ENCODE peak calls at places on chromosomes 11 and 22, in ten cellular contexts. One of them, this sample, is unnamed.

GRCh38 chr11:33779849-33780528 is 5.7 kb upstream of the FBXO3 start:
- DNase-seq in T-helper 1 cell: no peak
- DNase-seq in Daoy: peak; percentile 56
- DNase-seq in cardiac septum: no peak
- DNase-seq in naive thymus-derived CD8-positive, alpha-beta T cell: no peak
- DNase-seq in cortex of kidney: no peak
- DNase-seq in NCI-H1092 treated with DMSO at 0.1 percent for 48 hours: no peak
- DNase-seq in IMR-90: peak; percentile 83
- DNase-seq in stimulated activated naive CD8-positive, alpha-beta T cell treated with anti-CD3 and anti-CD28 coated beads, Interleukin-15, amount 100 ng/mL, for 72 hours: no peak
- DNase-seq in NCI-H2227 treated with DMSO at 0.1 percent for 48 hours: no peak
- DNase-seq in this sample: no peak

GRCh38 chr22:42893366-42894150 is 36.5 kb upstream of the ARFGAP3 start:
- DNase-seq in NCI-H2227 treated with DMSO at 0.1 percent for 48 hours: no peak
- DNase-seq in NCI-H1092 treated with DMSO at 0.1 percent for 48 hours: no peak
- DNase-seq in IMR-90: no peak
- DNase-seq in cortex of kidney: no peak
- DNase-seq in cardiac septum: no peak
- DNase-seq in naive thymus-derived CD8-positive, alpha-beta T cell: no peak
- DNase-seq in stimulated activated naive CD8-positive, alpha-beta T cell treated with anti-CD3 and anti-CD28 coated beads, Interleukin-15, amount 100 ng/mL, for 72 hours: no peak
- DNase-seq in Daoy: no peak
- DNase-seq in T-helper 1 cell: no peak
- DNase-seq in this sample: no peak

GRCh38 chr11:114159320-114159719 is 99.8 kb downstream of the ZBTB16 start:
- DNase-seq in cortex of kidney: no peak
- DNase-seq in stimulated activated naive CD8-positive, alpha-beta T cell treated with anti-CD3 and anti-CD28 coated beads, Interleukin-15, amount 100 ng/mL, for 72 hours: no peak
- DNase-seq in T-helper 1 cell: no peak
- DNase-seq in cardiac septum: no peak
- DNase-seq in Daoy: no peak
- DNase-seq in naive thymus-derived CD8-positive, alpha-beta T cell: no peak
- DNase-seq in NCI-H1092 treated with DMSO at 0.1 percent for 48 hours: no peak
- DNase-seq in NCI-H2227 treated with DMSO at 0.1 percent for 48 hours: no peak
- DNase-seq in IMR-90: no peak
- DNase-seq in this sample: no peak

GRCh38 chr22:23183107-23183698 is 2.9 kb downstream of the BCR start:
- DNase-seq in stimulated activated naive CD8-positive, alpha-beta T cell treated with anti-CD3 and anti-CD28 coated beads, Interleukin-15, amount 100 ng/mL, for 72 hours: no peak
- DNase-seq in NCI-H1092 treated with DMSO at 0.1 percent for 48 hours: peak; percentile 62
- DNase-seq in Daoy: peak; percentile 49
- DNase-seq in naive thymus-derived CD8-positive, alpha-beta T cell: no peak
- DNase-seq in T-helper 1 cell: no peak
- DNase-seq in NCI-H2227 treated with DMSO at 0.1 percent for 48 hours: peak; percentile 35
- DNase-seq in cardiac septum: no peak
- DNase-seq in cortex of kidney: no peak
- DNase-seq in IMR-90: peak; percentile 66
- DNase-seq in this sample: no peak

GRCh38 chr11:36088234-36088975 is 144.5 kb downstream of the LDLRAD3 start:
- DNase-seq in T-helper 1 cell: no peak
- DNase-seq in stimulated activated naive CD8-positive, alpha-beta T cell treated with anti-CD3 and anti-CD28 coated beads, Interleukin-15, amount 100 ng/mL, for 72 hours: no peak
- DNase-seq in naive thymus-derived CD8-positive, alpha-beta T cell: no peak
- DNase-seq in cardiac septum: no peak
- DNase-seq in NCI-H1092 treated with DMSO at 0.1 percent for 48 hours: no peak
- DNase-seq in Daoy: no peak
- DNase-seq in cortex of kidney: no peak
- DNase-seq in IMR-90: peak; percentile 44
- DNase-seq in NCI-H2227 treated with DMSO at 0.1 percent for 48 hours: no peak
- DNase-seq in this sample: no peak

GRCh38 chr11:116244889-116245288 is 527.9 kb downstream of the BUD13 start:
- DNase-seq in Daoy: no peak
- DNase-seq in IMR-90: no peak
- DNase-seq in NCI-H1092 treated with DMSO at 0.1 percent for 48 hours: no peak
- DNase-seq in naive thymus-derived CD8-positive, alpha-beta T cell: no peak
- DNase-seq in stimulated activated naive CD8-positive, alpha-beta T cell treated with anti-CD3 and anti-CD28 coated beads, Interleukin-15, amount 100 ng/mL, for 72 hours: no peak
- DNase-seq in cortex of kidney: no peak
- DNase-seq in T-helper 1 cell: no peak
- DNase-seq in NCI-H2227 treated with DMSO at 0.1 percent for 48 hours: no peak
- DNase-seq in cardiac septum: no peak
- DNase-seq in this sample: no peak

GRCh38 chr11:125886997-125887372 is 483 bp upstream of the HYLS1 start:
- DNase-seq in cardiac septum: no peak
- DNase-seq in stimulated activated naive CD8-positive, alpha-beta T cell treated with anti-CD3 and anti-CD28 coated beads, Interleukin-15, amount 100 ng/mL, for 72 hours: no peak
- DNase-seq in Daoy: no peak
- DNase-seq in IMR-90: no peak
- DNase-seq in cortex of kidney: no peak
- DNase-seq in NCI-H1092 treated with DMSO at 0.1 percent for 48 hours: no peak
- DNase-seq in NCI-H2227 treated with DMSO at 0.1 percent for 48 hours: no peak
- DNase-seq in T-helper 1 cell: peak; percentile 27
- DNase-seq in naive thymus-derived CD8-positive, alpha-beta T cell: peak; percentile 26
- DNase-seq in this sample: peak; percentile 18

GRCh38 chr22:39169797-39170466 is 17.5 kb upstream of the CBX7 start:
- DNase-seq in stimulated activated naive CD8-positive, alpha-beta T cell treated with anti-CD3 and anti-CD28 coated beads, Interleukin-15, amount 100 ng/mL, for 72 hours: no peak
- DNase-seq in cortex of kidney: no peak
- DNase-seq in NCI-H2227 treated with DMSO at 0.1 percent for 48 hours: no peak
- DNase-seq in Daoy: no peak
- DNase-seq in cardiac septum: no peak
- DNase-seq in IMR-90: no peak
- DNase-seq in NCI-H1092 treated with DMSO at 0.1 percent for 48 hours: no peak
- DNase-seq in T-helper 1 cell: no peak
- DNase-seq in naive thymus-derived CD8-positive, alpha-beta T cell: no peak
- DNase-seq in this sample: no peak

GRCh38 chr11:14275081-14275480 is 83.9 kb downstream of the RRAS2 start:
- DNase-seq in Daoy: no peak
- DNase-seq in T-helper 1 cell: no peak
- DNase-seq in stimulated activated naive CD8-positive, alpha-beta T cell treated with anti-CD3 and anti-CD28 coated beads, Interleukin-15, amount 100 ng/mL, for 72 hours: no peak
- DNase-seq in IMR-90: peak; percentile 71
- DNase-seq in NCI-H2227 treated with DMSO at 0.1 percent for 48 hours: no peak
- DNase-seq in NCI-H1092 treated with DMSO at 0.1 percent for 48 hours: no peak
- DNase-seq in cortex of kidney: no peak
- DNase-seq in naive thymus-derived CD8-positive, alpha-beta T cell: no peak
- DNase-seq in cardiac septum: no peak
- DNase-seq in this sample: no peak

GRCh38 chr22:47282366-47282765 is 519.9 kb downstream of the TBC1D22A start:
- DNase-seq in NCI-H2227 treated with DMSO at 0.1 percent for 48 hours: no peak
- DNase-seq in cardiac septum: no peak
- DNase-seq in cortex of kidney: no peak
- DNase-seq in naive thymus-derived CD8-positive, alpha-beta T cell: no peak
- DNase-seq in Daoy: no peak
- DNase-seq in NCI-H1092 treated with DMSO at 0.1 percent for 48 hours: no peak
- DNase-seq in IMR-90: no peak
- DNase-seq in T-helper 1 cell: no peak
- DNase-seq in stimulated activated naive CD8-positive, alpha-beta T cell treated with anti-CD3 and anti-CD28 coated beads, Interleukin-15, amount 100 ng/mL, for 72 hours: no peak
- DNase-seq in this sample: no peak

GRCh38 chr22:48517039-48518030 is 1310.3 kb downstream of the BRD1 start:
- DNase-seq in stimulated activated naive CD8-positive, alpha-beta T cell treated with anti-CD3 and anti-CD28 coated beads, Interleukin-15, amount 100 ng/mL, for 72 hours: no peak
- DNase-seq in cortex of kidney: no peak
- DNase-seq in NCI-H2227 treated with DMSO at 0.1 percent for 48 hours: no peak
- DNase-seq in T-helper 1 cell: no peak
- DNase-seq in naive thymus-derived CD8-positive, alpha-beta T cell: no peak
- DNase-seq in IMR-90: no peak
- DNase-seq in cardiac septum: no peak
- DNase-seq in Daoy: peak; percentile 17
- DNase-seq in NCI-H1092 treated with DMSO at 0.1 percent for 48 hours: no peak
- DNase-seq in this sample: no peak

GRCh38 chr11:46106530-46107407 is 14.5 kb downstream of the PHF21A start:
- DNase-seq in Daoy: no peak
- DNase-seq in NCI-H2227 treated with DMSO at 0.1 percent for 48 hours: peak; percentile 27
- DNase-seq in T-helper 1 cell: no peak
- DNase-seq in IMR-90: no peak
- DNase-seq in cardiac septum: no peak
- DNase-seq in NCI-H1092 treated with DMSO at 0.1 percent for 48 hours: no peak
- DNase-seq in naive thymus-derived CD8-positive, alpha-beta T cell: no peak
- DNase-seq in stimulated activated naive CD8-positive, alpha-beta T cell treated with anti-CD3 and anti-CD28 coated beads, Interleukin-15, amount 100 ng/mL, for 72 hours: no peak
- DNase-seq in cortex of kidney: no peak
- DNase-seq in this sample: no peak

GRCh38 chr22:46613606-46613997 is 6.6 kb upstream of the GRAMD4 start:
- DNase-seq in Daoy: no peak
- DNase-seq in naive thymus-derived CD8-positive, alpha-beta T cell: no peak
- DNase-seq in cardiac septum: no peak
- DNase-seq in cortex of kidney: no peak
- DNase-seq in NCI-H1092 treated with DMSO at 0.1 percent for 48 hours: no peak
- DNase-seq in stimulated activated naive CD8-positive, alpha-beta T cell treated with anti-CD3 and anti-CD28 coated beads, Interleukin-15, amount 100 ng/mL, for 72 hours: no peak
- DNase-seq in IMR-90: no peak
- DNase-seq in T-helper 1 cell: no peak
- DNase-seq in NCI-H2227 treated with DMSO at 0.1 percent for 48 hours: no peak
- DNase-seq in this sample: peak; percentile 68

GRCh38 chr11:9153651-9154050 is 62.3 kb upstream of the SCUBE2 start:
- DNase-seq in NCI-H1092 treated with DMSO at 0.1 percent for 48 hours: peak; percentile 22
- DNase-seq in Daoy: no peak
- DNase-seq in cardiac septum: no peak
- DNase-seq in cortex of kidney: no peak
- DNase-seq in stimulated activated naive CD8-positive, alpha-beta T cell treated with anti-CD3 and anti-CD28 coated beads, Interleukin-15, amount 100 ng/mL, for 72 hours: no peak
- DNase-seq in naive thymus-derived CD8-positive, alpha-beta T cell: no peak
- DNase-seq in IMR-90: no peak
- DNase-seq in NCI-H2227 treated with DMSO at 0.1 percent for 48 hours: no peak
- DNase-seq in T-helper 1 cell: no peak
- DNase-seq in this sample: no peak

GRCh38 chr11:44006882-44007495 is 40.8 kb upstream of the ACCSL start:
- DNase-seq in stimulated activated naive CD8-positive, alpha-beta T cell treated with anti-CD3 and anti-CD28 coated beads, Interleukin-15, amount 100 ng/mL, for 72 hours: no peak
- DNase-seq in Daoy: no peak
- DNase-seq in T-helper 1 cell: no peak
- DNase-seq in naive thymus-derived CD8-positive, alpha-beta T cell: no peak
- DNase-seq in IMR-90: no peak
- DNase-seq in cardiac septum: peak; percentile 56
- DNase-seq in NCI-H1092 treated with DMSO at 0.1 percent for 48 hours: no peak
- DNase-seq in cortex of kidney: no peak
- DNase-seq in NCI-H2227 treated with DMSO at 0.1 percent for 48 hours: no peak
- DNase-seq in this sample: no peak

GRCh38 chr11:70523384-70524095 is 125.2 kb downstream of the CTTN start:
- DNase-seq in NCI-H2227 treated with DMSO at 0.1 percent for 48 hours: no peak
- DNase-seq in T-helper 1 cell: no peak
- DNase-seq in stimulated activated naive CD8-positive, alpha-beta T cell treated with anti-CD3 and anti-CD28 coated beads, Interleukin-15, amount 100 ng/mL, for 72 hours: no peak
- DNase-seq in cortex of kidney: no peak
- DNase-seq in cardiac septum: no peak
- DNase-seq in NCI-H1092 treated with DMSO at 0.1 percent for 48 hours: no peak
- DNase-seq in Daoy: no peak
- DNase-seq in naive thymus-derived CD8-positive, alpha-beta T cell: no peak
- DNase-seq in IMR-90: no peak
- DNase-seq in this sample: no peak

GRCh38 chr11:106457727-106458126 is 380.3 kb downstream of the AASDHPPT start:
- DNase-seq in IMR-90: peak; percentile 89
- DNase-seq in Daoy: peak; percentile 25
- DNase-seq in naive thymus-derived CD8-positive, alpha-beta T cell: no peak
- DNase-seq in NCI-H1092 treated with DMSO at 0.1 percent for 48 hours: no peak
- DNase-seq in stimulated activated naive CD8-positive, alpha-beta T cell treated with anti-CD3 and anti-CD28 coated beads, Interleukin-15, amount 100 ng/mL, for 72 hours: no peak
- DNase-seq in cardiac septum: no peak
- DNase-seq in T-helper 1 cell: no peak
- DNase-seq in NCI-H2227 treated with DMSO at 0.1 percent for 48 hours: no peak
- DNase-seq in cortex of kidney: no peak
- DNase-seq in this sample: no peak

This sample was measured in GM19239.